ENCODE peak calls at places on chromosomes 12 and 14, in five cellular contexts. B, J, V, N and H are unnamed samples.
A peak's percentile ranks its signal among the peaks of the same experiment; 100 is the strongest.

GRCh38 chr12:7472060-7472459 is 28.1 kb upstream of the CD163L1 start:
- DNase-seq in B (no peak), J (no peak), V (no peak), N (no peak), H (no peak)

GRCh38 chr12:3490848-3491382 is at the start of gene PRMT8:
- DNase-seq in B (no peak), J (no peak), V (peak; percentile 23), N (no peak), H (no peak)

GRCh38 chr14:103007555-103007954 is 49.8 kb downstream of the CDC42BPB start:
- DNase-seq in B (no peak), J (no peak), V (no peak), N (no peak), H (no peak)

GRCh38 chr12:30753233-30753632 is 1.5 kb downstream of the CAPRIN2 start:
- DNase-seq in B (no peak), J (no peak), V (no peak), N (no peak), H (peak; percentile 65)

GRCh38 chr12:80862606-80863005 is 75.1 kb downstream of the LIN7A start:
- DNase-seq in B (no peak), J (no peak), V (no peak), N (no peak), H (no peak)

GRCh38 chr12:6375269-6376078 is at the start of gene SCNN1A:
- DNase-seq in B (peak; percentile 61), J (no peak), V (no peak), N (peak; percentile 92), H (no peak)

GRCh38 chr12:28026701-28027100 is 54.2 kb upstream of the PTHLH start:
- DNase-seq in B (no peak), J (no peak), V (no peak), N (no peak), H (no peak)

GRCh38 chr12:131536337-131536736 is 174.6 kb upstream of the SFSWAP start:
- DNase-seq in B (no peak), J (no peak), V (no peak), N (no peak), H (no peak)

GRCh38 chr14:69088523-69089445 is 64.1 kb downstream of the DCAF5 start:
- DNase-seq in B (no peak), J (no peak), V (no peak), N (no peak), H (no peak)

GRCh38 chr12:56193025-56193578 is 3.8 kb upstream of the SMARCC2 start:
- DNase-seq in B (peak; percentile 94), J (peak; percentile 80), V (peak; percentile 47), N (peak; percentile 85), H (peak; percentile 87)

GRCh38 chr14:20667957-20668356 is 16.4 kb upstream of the RNASE4 start:
- DNase-seq in B (no peak), J (no peak), V (peak; percentile 42), N (no peak), H (no peak)

GRCh38 chr12:14257734-14258467 is 107.6 kb upstream of the ATF7IP start:
- DNase-seq in B (peak; percentile 95), J (peak; percentile 97), V (no peak), N (peak; percentile 95), H (peak; percentile 76)

GRCh38 chr14:29584992-29585391 is 342.7 kb downstream of the PRKD1 start:
- DNase-seq in B (no peak), J (no peak), V (no peak), N (no peak), H (no peak)

GRCh38 chr12:10562306-10562933 is 51.0 kb downstream of the MAGOHB start:
- DNase-seq in B (no peak), J (peak; percentile 48), V (no peak), N (no peak), H (peak; percentile 44)

GRCh38 chr12:129186952-129187351 is 333.7 kb downstream of the GLT1D1 start:
- DNase-seq in B (no peak), J (no peak), V (no peak), N (no peak), H (peak; percentile 10)

GRCh38 chr12:93860659-93861373 is 183.6 kb downstream of the CRADD start:
- DNase-seq in B (no peak), J (no peak), V (no peak), N (no peak), H (no peak)

GRCh38 chr14:50910495-50911420 is 33.5 kb downstream of the PYGL start:
- DNase-seq in B (no peak), J (no peak), V (no peak), N (no peak), H (no peak)

GRCh38 chr14:99961826-99962518 is 103.2 kb upstream of the EVL start:
- DNase-seq in B (no peak), J (no peak), V (no peak), N (no peak), H (no peak)

GRCh38 chr14:101820283-101820798 is 58.8 kb downstream of the PPP2R5C start:
- DNase-seq in B (peak; percentile 78), J (no peak), V (no peak), N (no peak), H (no peak)

GRCh38 chr12:91967590-91967989 is 178.1 kb downstream of the BTG1 start:
- DNase-seq in B (no peak), J (no peak), V (no peak), N (no peak), H (no peak)

GRCh38 chr14:83575301-83575700 is 1954.6 kb upstream of the FLRT2 start:
- DNase-seq in B (no peak), J (no peak), V (no peak), N (no peak), H (no peak)

GRCh38 chr12:89544730-89545184 is 18.9 kb upstream of the POC1B start:
- DNase-seq in B (peak; percentile 52), J (no peak), V (no peak), N (peak; percentile 77), H (no peak)

GRCh38 chr12:52213541-52214420 is 19.3 kb upstream of the KRT7 start:
- DNase-seq in B (peak; percentile 84), J (peak; percentile 82), V (peak; percentile 66), N (peak; percentile 84), H (peak; percentile 53)

GRCh38 chr14:91361236-91361811 is 56.3 kb downstream of the CCDC88C start:
- DNase-seq in B (peak; percentile 76), J (no peak), V (no peak), N (no peak), H (no peak)

GRCh38 chr12:116629451-116629850 is 70.3 kb downstream of the MAP1LC3B2 start:
- DNase-seq in B (no peak), J (no peak), V (no peak), N (no peak), H (no peak)

GRCh38 chr14:45686771-45687170 is 433.8 kb upstream of the MIS18BP1 start:
- DNase-seq in B (no peak), J (no peak), V (no peak), N (no peak), H (no peak)

GRCh38 chr14:68898248-68899032 is 80.7 kb downstream of the ACTN1 start:
- DNase-seq in B (no peak), J (no peak), V (no peak), N (no peak), H (no peak)

GRCh38 chr12:54526800-54527630 is 22.4 kb upstream of the PDE1B start:
- DNase-seq in B (peak; percentile 48), J (peak; percentile 53), V (no peak), N (peak; percentile 39), H (peak; percentile 58)

GRCh38 chr14:34018564-34019244 is 67.8 kb upstream of the EGLN3 start:
- DNase-seq in B (no peak), J (no peak), V (no peak), N (no peak), H (no peak)
- TF ChIP-seq POLR2A in B (no peak), J (no peak), V (no peak), N (no peak), H (no peak)

DNA sequence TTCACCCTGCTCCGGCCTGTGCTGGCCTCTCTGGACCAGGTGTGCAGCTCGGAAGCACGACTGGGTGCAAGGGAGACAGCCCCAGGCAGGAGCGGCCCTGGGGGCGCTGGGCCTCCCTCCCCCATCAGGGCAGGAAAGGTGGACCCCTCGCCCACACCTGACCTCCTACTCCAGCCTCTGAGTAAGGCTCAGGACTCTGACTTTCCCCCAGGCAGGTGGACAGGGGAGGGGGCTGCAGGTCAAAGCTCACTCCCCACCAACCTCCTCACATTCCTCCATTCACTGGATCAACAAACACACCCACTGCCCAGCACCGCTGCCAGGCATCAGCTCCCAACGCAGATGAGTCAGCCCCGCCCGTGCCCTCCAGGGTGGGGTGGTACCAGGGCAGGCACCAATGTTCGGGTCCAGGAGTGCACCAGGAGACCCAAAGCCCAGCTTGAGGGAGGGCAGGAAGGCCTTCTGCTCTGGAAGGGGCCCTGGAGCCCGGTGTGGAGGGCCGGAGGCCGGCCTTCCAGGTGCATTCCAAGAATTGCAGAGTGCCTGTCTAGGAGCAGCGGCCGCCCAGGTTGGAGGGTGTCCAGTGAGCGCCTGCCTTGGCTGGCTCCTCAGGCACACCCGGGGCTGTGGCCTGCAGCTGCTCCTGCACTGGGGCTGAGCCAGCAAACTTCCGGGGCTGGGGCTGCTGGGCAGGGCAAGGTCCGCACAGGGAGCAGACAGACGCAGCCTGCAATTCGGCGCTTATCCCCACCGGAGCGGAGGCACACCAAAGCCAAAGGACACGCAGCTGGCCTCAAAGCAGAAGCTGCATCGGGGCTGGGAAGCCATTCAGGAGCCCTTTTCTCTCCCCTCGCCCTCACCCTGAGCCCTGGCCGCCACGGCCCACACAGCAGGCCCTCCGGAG is 1.6 kb upstream of the INF2 start:
- DNase-seq in B (peak; percentile 92), J (peak; percentile 62), V (no peak), N (peak; percentile 96), H (no peak)
- TF ChIP-seq POLR2A in B (peak; percentile 95), J (no peak), V (no peak), N (peak; percentile 36), H (no peak)

DNA sequence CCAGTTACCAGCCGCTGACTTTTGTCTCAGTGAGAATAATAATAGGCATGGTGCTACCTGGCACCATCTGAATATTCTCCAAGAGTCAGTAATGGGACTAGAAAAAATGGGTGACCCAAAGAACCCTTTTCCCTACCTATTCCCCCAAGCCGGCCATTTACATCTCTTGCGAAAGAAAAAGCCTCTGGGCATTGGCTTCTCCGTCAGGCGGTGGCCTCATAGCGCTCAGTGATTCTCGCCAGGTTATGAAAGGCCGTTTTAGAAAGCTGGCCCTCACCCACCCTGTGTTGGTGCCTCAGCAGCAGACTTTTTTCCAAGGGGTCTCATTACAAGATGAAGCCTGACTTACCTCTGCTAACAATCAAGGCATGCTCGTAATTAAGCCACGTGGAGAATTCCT is 552 bp upstream of the SLC6A15 start:
- DNase-seq in B (no peak), J (no peak), V (no peak), N (no peak), H (no peak)
- TF ChIP-seq POLR2A in B (no peak), J (no peak), V (no peak), N (no peak), H (no peak)

DNA sequence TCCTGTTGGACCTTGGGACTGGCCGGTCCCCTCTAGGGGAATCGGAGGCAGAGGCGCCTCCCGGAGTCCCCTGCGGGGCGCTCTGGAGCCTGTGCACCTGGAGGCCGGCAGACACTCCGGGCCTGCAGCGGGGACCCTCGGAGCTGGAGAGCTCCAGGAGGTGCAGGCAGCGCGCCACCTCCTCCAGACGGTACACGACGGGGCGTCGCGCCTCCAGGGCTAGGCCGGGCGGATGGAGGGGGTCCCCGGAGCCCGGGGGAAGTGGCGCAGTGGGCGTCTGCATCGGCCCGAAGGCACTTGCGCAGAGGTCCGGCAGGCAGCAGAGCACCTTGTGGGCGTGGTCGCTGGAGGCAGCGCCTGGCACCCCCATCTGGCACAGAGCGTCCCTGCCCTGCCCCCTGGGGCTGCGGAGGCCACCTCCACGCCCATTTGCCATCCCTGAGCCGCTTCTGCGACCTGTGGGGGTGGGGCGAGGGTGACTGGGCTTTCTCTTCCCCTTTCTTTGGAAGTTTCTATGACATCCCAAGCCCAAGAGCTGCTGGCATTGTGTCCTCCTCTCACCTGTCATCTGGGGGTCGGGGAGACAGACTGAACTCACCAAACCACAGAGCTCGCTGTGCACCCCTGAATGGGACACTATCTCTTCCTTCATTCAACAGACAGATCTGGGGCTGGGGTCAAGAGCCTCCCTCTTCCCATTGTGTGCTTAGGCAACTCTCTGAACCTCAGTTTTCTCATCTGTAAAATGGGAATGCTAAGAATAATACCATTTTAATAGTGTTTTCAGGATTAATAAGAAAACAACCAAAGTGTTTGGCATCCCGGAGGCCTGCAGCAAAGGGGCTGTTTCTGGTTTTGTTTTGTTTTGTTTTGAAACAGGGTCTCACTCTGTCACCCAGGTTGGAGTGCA is 37.5 kb upstream of the CORO1C start:
- DNase-seq in B (peak; percentile 89), J (peak; percentile 63), V (peak; percentile 54), N (peak; percentile 65), H (peak; percentile 31)
- TF ChIP-seq POLR2A in B (peak; percentile 12), J (peak; percentile 49), V (no peak), N (no peak), H (no peak)